ENCODE peak calls at places on chromosomes 2 and 18, in five cellular contexts. One of them, this sample, is unnamed.

GRCh38 chr2:8437949-8438400 is 243.9 kb upstream of the ID2 start:
- DNase-seq in M059J: no peak
- DNase-seq in activated CD4-positive, CD25-positive, alpha-beta regulatory T cell: no peak
- DNase-seq in neural crest cell: no peak
- DNase-seq in H7: no peak
- DNase-seq in this sample: no peak

GRCh38 chr2:66532972-66533868 is 98.3 kb downstream of the MEIS1 start:
- DNase-seq in M059J: no peak
- DNase-seq in activated CD4-positive, CD25-positive, alpha-beta regulatory T cell: no peak
- DNase-seq in neural crest cell: no peak
- DNase-seq in H7: no peak
- DNase-seq in this sample: no peak

GRCh38 chr2:145421841-145422240 is 901.9 kb upstream of the ZEB2 start:
- DNase-seq in M059J: peak
- DNase-seq in activated CD4-positive, CD25-positive, alpha-beta regulatory T cell: no peak
- DNase-seq in neural crest cell: no peak
- DNase-seq in H7: no peak
- DNase-seq in this sample: no peak

GRCh38 chr2:65357095-65357958 is 75.1 kb downstream of the SPRED2 start:
- DNase-seq in M059J: no peak
- DNase-seq in activated CD4-positive, CD25-positive, alpha-beta regulatory T cell: no peak
- DNase-seq in neural crest cell: no peak
- DNase-seq in H7: no peak
- DNase-seq in this sample: no peak

GRCh38 chr2:119638891-119639539 is 40.0 kb upstream of the TMEM177 start:
- DNase-seq in M059J: no peak
- DNase-seq in activated CD4-positive, CD25-positive, alpha-beta regulatory T cell: no peak
- DNase-seq in neural crest cell: no peak
- DNase-seq in H7: peak
- DNase-seq in this sample: no peak

GRCh38 chr2:96554293-96555145 is 18.0 kb downstream of the ARID5A start:
- DNase-seq in M059J: peak
- DNase-seq in activated CD4-positive, CD25-positive, alpha-beta regulatory T cell: peak
- DNase-seq in neural crest cell: peak
- DNase-seq in H7: peak
- DNase-seq in this sample: peak

GRCh38 chr2:201795608-201796477 is 10.5 kb upstream of the CDK15 start:
- DNase-seq in M059J: peak
- DNase-seq in activated CD4-positive, CD25-positive, alpha-beta regulatory T cell: no peak
- DNase-seq in neural crest cell: peak
- DNase-seq in H7: peak
- DNase-seq in this sample: peak

GRCh38 chr18:59740131-59740530 is 42.9 kb upstream of the CCBE1 start:
- DNase-seq in M059J: no peak
- DNase-seq in activated CD4-positive, CD25-positive, alpha-beta regulatory T cell: no peak
- DNase-seq in neural crest cell: no peak
- DNase-seq in H7: no peak
- DNase-seq in this sample: no peak

GRCh38 chr18:45793295-45793965 is 32.0 kb upstream of the SIGLEC15 start:
- DNase-seq in M059J: peak
- DNase-seq in activated CD4-positive, CD25-positive, alpha-beta regulatory T cell: no peak
- DNase-seq in neural crest cell: no peak
- DNase-seq in H7: no peak
- DNase-seq in this sample: peak

This sample was measured in MCF 10A.